ENCODE peak calls at places on chromosomes 1 and 21, in six cellular contexts. One of them, this sample, is unnamed.

GRCh38 chr1:34924759-34925555 is 4.5 kb downstream of the DLGAP3 start:
- DNase-seq in C1 segment of cervical spinal cord: peak; percentile 3
- DNase-seq in fibroblast of lung: peak; percentile 50
- DNase-seq in GM12865: peak; percentile 46
- DNase-seq in breast epithelium: peak; percentile 68
- DNase-seq in BJ: no peak
- DNase-seq in this sample: no peak

GRCh38 chr21:15301014-15301413 is 236.2 kb upstream of the NRIP1 start:
- DNase-seq in C1 segment of cervical spinal cord: no peak
- DNase-seq in fibroblast of lung: peak; percentile 78
- DNase-seq in GM12865: peak; percentile 8
- DNase-seq in breast epithelium: no peak
- DNase-seq in BJ: no peak
- DNase-seq in this sample: no peak

GRCh38 chr1:12546771-12547585 is 71.0 kb downstream of the DHRS3 start:
- DNase-seq in C1 segment of cervical spinal cord: no peak
- DNase-seq in fibroblast of lung: no peak
- DNase-seq in GM12865: no peak
- DNase-seq in breast epithelium: peak; percentile 50
- DNase-seq in BJ: no peak
- DNase-seq in this sample: no peak

GRCh38 chr1:245091818-245092637 is 62.8 kb upstream of the KIF26B start:
- DNase-seq in C1 segment of cervical spinal cord: no peak
- DNase-seq in fibroblast of lung: peak; percentile 99
- DNase-seq in GM12865: no peak
- DNase-seq in breast epithelium: peak; percentile 54
- DNase-seq in BJ: peak; percentile 89
- DNase-seq in this sample: no peak

GRCh38 chr1:53115403-53116306 is 26.8 kb downstream of the SLC1A7 start:
- DNase-seq in C1 segment of cervical spinal cord: no peak
- DNase-seq in fibroblast of lung: peak; percentile 62
- DNase-seq in GM12865: no peak
- DNase-seq in breast epithelium: no peak
- DNase-seq in BJ: no peak
- DNase-seq in this sample: no peak

GRCh38 chr1:174988539-174988938 is 11.2 kb upstream of the CACYBP start:
- DNase-seq in C1 segment of cervical spinal cord: no peak
- DNase-seq in fibroblast of lung: no peak
- DNase-seq in GM12865: peak; percentile 59
- DNase-seq in breast epithelium: no peak
- DNase-seq in BJ: no peak
- DNase-seq in this sample: no peak

GRCh38 chr1:90334137-90334536 is 339.2 kb downstream of the ZNF326 start:
- DNase-seq in C1 segment of cervical spinal cord: no peak
- DNase-seq in fibroblast of lung: no peak
- DNase-seq in GM12865: no peak
- DNase-seq in breast epithelium: no peak
- DNase-seq in BJ: no peak
- DNase-seq in this sample: no peak

GRCh38 chr1:32828341-32828740 is 10.9 kb downstream of the S100PBP start:
- DNase-seq in C1 segment of cervical spinal cord: no peak
- DNase-seq in fibroblast of lung: peak; percentile 11
- DNase-seq in GM12865: no peak
- DNase-seq in breast epithelium: no peak
- DNase-seq in BJ: no peak
- DNase-seq in this sample: no peak

GRCh38 chr1:183180213-183180612 is 5.9 kb upstream of the LAMC2 start:
- DNase-seq in C1 segment of cervical spinal cord: no peak
- DNase-seq in fibroblast of lung: peak; percentile 91
- DNase-seq in GM12865: peak; percentile 50
- DNase-seq in breast epithelium: no peak
- DNase-seq in BJ: no peak
- DNase-seq in this sample: no peak

GRCh38 chr1:15342568-15342967 is 67.1 kb upstream of the EFHD2 start:
- DNase-seq in C1 segment of cervical spinal cord: no peak
- DNase-seq in fibroblast of lung: no peak
- DNase-seq in GM12865: no peak
- DNase-seq in breast epithelium: no peak
- DNase-seq in BJ: no peak
- DNase-seq in this sample: no peak

GRCh38 chr1:207970329-207971038 is 59.6 kb upstream of the CD34 start:
- DNase-seq in C1 segment of cervical spinal cord: no peak
- DNase-seq in fibroblast of lung: no peak
- DNase-seq in GM12865: no peak
- DNase-seq in breast epithelium: no peak
- DNase-seq in BJ: no peak
- DNase-seq in this sample: no peak

This sample was measured in activated naive CD8-positive, alpha-beta T cell treated with anti-CD3 and anti-CD28 coated beads, Interleukin-2, amount 50 U/mL, for 16 hours.